ENCODE peak calls at places on chromosomes 11 and 22, in four cellular contexts. R is stimulated activated CD8-positive, alpha-beta memory T cell treated with anti-CD3 and anti-CD28 coated beads, Interleukin-15, amount 100 ng/mL, for 24 hours; A is activated T-helper 1 cell treated with Interleukin-2 at 50 U/mL for 16 hours; J is NB4. W is an unnamed sample.

GRCh38 chr11:119339581-119340334 is 925 bp downstream of the C1QTNF5 start:
- DNase-seq in R (no peak), A (no peak), J (peak), W (no peak)

GRCh38 chr11:11028017-11028692 is 170.3 kb upstream of the ZBED5 start:
- DNase-seq in R (peak), A (peak), J (peak), W (peak)

GRCh38 chr22:30932661-30933060 is 35.9 kb downstream of the MORC2 start:
- DNase-seq in R (no peak), A (no peak), J (no peak), W (no peak)

GRCh38 chr11:77126861-77127673 is 979 bp upstream of the MYO7A start:
- DNase-seq in R (peak), A (peak), J (peak), W (peak)

GRCh38 chr11:5234390-5234834 is at the start of gene HBD:
- DNase-seq in R (no peak), A (no peak), J (peak), W (peak)

GRCh38 chr11:77118971-77119370 is 9.1 kb upstream of the MYO7A start:
- DNase-seq in R (no peak), A (no peak), J (no peak), W (no peak)

GRCh38 chr22:19182472-19183157 is 4.1 kb upstream of the SLC25A1 start:
- DNase-seq in R (no peak), A (no peak), J (no peak), W (no peak)

GRCh38 chr11:76629853-76630599 is 40.5 kb downstream of the LRRC32 start:
- DNase-seq in R (no peak), A (no peak), J (peak), W (peak)

GRCh38 chr11:113554531-113554930 is 79.3 kb upstream of the DRD2 start:
- DNase-seq in R (no peak), A (no peak), J (no peak), W (no peak)

GRCh38 chr22:35441489-35442100 is 41.7 kb downstream of the MCM5 start:
- DNase-seq in R (no peak), A (no peak), J (no peak), W (no peak)

GRCh38 chr22:38971202-38971601 is 10.9 kb upstream of the APOBEC3B start:
- DNase-seq in R (no peak), A (no peak), J (no peak), W (no peak)

GRCh38 chr22:28018461-28018927 is 99.4 kb upstream of the PITPNB start:
- DNase-seq in R (no peak), A (no peak), J (no peak), W (no peak)

GRCh38 chr22:41311487-41311886 is 10.2 kb downstream of the ZC3H7B start:
- DNase-seq in R (no peak), A (no peak), J (peak), W (no peak)

GRCh38 chr11:1880746-1881441 is 10.8 kb downstream of the PRR33 start:
- DNase-seq in R (no peak), A (no peak), J (peak), W (no peak)

GRCh38 chr11:9397746-9398680 is 13.6 kb downstream of the IPO7 start:
- DNase-seq in R (no peak), A (no peak), J (no peak), W (no peak)

GRCh38 chr11:119650251-119650650 is 78.7 kb downstream of the NECTIN1 start:
- DNase-seq in R (no peak), A (no peak), J (no peak), W (no peak)

GRCh38 chr11:19164230-19164855 is 37.4 kb downstream of the CSRP3 start:
- DNase-seq in R (no peak), A (no peak), J (no peak), W (no peak)

GRCh38 chr11:36441610-36442208 is 68.4 kb downstream of the TRAF6 start:
- DNase-seq in R (no peak), A (no peak), J (no peak), W (no peak)

GRCh38 chr11:76721755-76722677 is 51.5 kb upstream of the LRRC32 start:
- DNase-seq in R (peak), A (peak), J (peak), W (peak)

GRCh38 chr11:44777537-44778199 is 50.9 kb downstream of the TSPAN18 start:
- DNase-seq in R (no peak), A (no peak), J (no peak), W (no peak)

GRCh38 chr22:44455963-44456358 is 42.1 kb downstream of the RTL6 start:
- DNase-seq in R (no peak), A (no peak), J (no peak), W (no peak)

GRCh38 chr11:124762624-124763155 is 600 bp upstream of the ESAM start:
- DNase-seq in R (no peak), A (no peak), J (no peak), W (no peak)

GRCh38 chr11:39209966-39210365 is 2249.5 kb downstream of the LRRC4C start:
- DNase-seq in R (no peak), A (no peak), J (no peak), W (no peak)

GRCh38 chr11:45022294-45023064 is 71.8 kb upstream of the TP53I11 start:
- DNase-seq in R (no peak), A (no peak), J (no peak), W (no peak)

GRCh38 chr11:101126551-101127347 is 2.9 kb downstream of the PGR start:
- DNase-seq in R (no peak), A (no peak), J (no peak), W (peak)

GRCh38 chr22:46797355-46797754 is 34.9 kb downstream of the TBC1D22A start:
- DNase-seq in R (no peak), A (no peak), J (peak), W (peak)

GRCh38 chr11:126346586-126346940 is 8.9 kb upstream of the ST3GAL4 start:
- DNase-seq in R (no peak), A (no peak), J (no peak), W (no peak)

GRCh38 chr11:68266121-68266891 is 5.5 kb downstream of the C11orf24 start:
- DNase-seq in R (no peak), A (no peak), J (no peak), W (no peak)